ENCODE peak calls at places on chromosomes 3 and 15, in six cellular contexts. C is KG1; R is activated T-cell treated with anti-CD3 and anti-CD28 coated beads for 1 hour; P is heart right ventricle; H is left ventricle myocardium inferior; J is activated CD4-positive, CD25-positive, alpha-beta regulatory T cell. D is an unnamed sample.

GRCh38 chr15:74873756-74874424 is 725 bp upstream of the SCAMP2 start:
- DNase-seq in J (no peak), H (no peak), R (no peak), C (no peak), P (peak; percentile 26), D (peak; percentile 67)

GRCh38 chr3:18723426-18723825 is 298.3 kb upstream of the SATB1 start:
- DNase-seq in P (no peak), R (no peak), C (no peak), J (no peak), H (no peak), D (no peak)

GRCh38 chr15:78873796-78874761 is 1.4 kb downstream of the MORF4L1 start:
- DNase-seq in H (no peak), R (peak; percentile 23), J (no peak), P (peak; percentile 13), C (no peak), D (peak; percentile 40)

GRCh38 chr3:127690823-127691452 is 18.2 kb downstream of the ABTB1 start:
- DNase-seq in H (peak; percentile 27), R (no peak), C (peak; percentile 13), J (no peak), P (no peak), D (peak; percentile 88)

GRCh38 chr15:91522609-91523332 is 330.7 kb upstream of the SLCO3A1 start:
- DNase-seq in P (peak; percentile 14), C (no peak), J (no peak), R (no peak), H (no peak), D (peak; percentile 62)

GRCh38 chr3:172060234-172060633 is 20.9 kb downstream of the FNDC3B start:
- DNase-seq in J (no peak), P (no peak), R (no peak), C (no peak), H (no peak), D (no peak)

GRCh38 chr3:87145553-87145952 is 81.6 kb upstream of the CHMP2B start:
- DNase-seq in P (no peak), J (no peak), R (no peak), H (no peak), C (no peak), D (peak; percentile 89)

GRCh38 chr15:45180201-45180600 is 7.6 kb downstream of the SHF start:
- DNase-seq in J (no peak), H (no peak), P (no peak), C (no peak), R (no peak), D (no peak)

GRCh38 chr3:171168086-171168485 is 141.6 kb upstream of the SLC2A2 start:
- DNase-seq in H (no peak), P (no peak), C (no peak), R (no peak), J (no peak), D (peak; percentile 83)

GRCh38 chr3:79326642-79327041 is 441.2 kb downstream of the ROBO1 start:
- DNase-seq in J (no peak), P (no peak), H (no peak), R (no peak), C (no peak), D (no peak)